ENCODE peak calls at places on chromosomes 2 and 18, in eight cellular contexts. J is ovary; R is CD8-positive, alpha-beta memory T cell; P is aorta; A is right lobe of liver; D is tibial artery; O is HAP-1; Y is left ventricle myocardium inferior. T is an unnamed sample. For H3K27me3, the result is how much of the 10 kb centered on the place peaks cover.

GRCh38 chr2:11103984-11104793 is 51.1 kb upstream of the SLC66A3 start:
- DNase-seq in Y (no peak), J (no peak), O (no peak), A (no peak), P (no peak), R (no peak), D (no peak), T (no peak)

GRCh38 chr2:98772531-98772930 is 41.6 kb upstream of the MGAT4A start:
- DNase-seq in A (no peak), O (no peak), P (no peak), R (no peak), J (no peak), D (no peak), Y (no peak), T (no peak)

GRCh38 chr18:30915336-30915988 is 127.1 kb downstream of the DSC3 start:
- DNase-seq in Y (no peak), P (no peak), D (no peak), A (no peak), J (no peak), R (no peak), O (no peak), T (no peak)

GRCh38 chr2:241412144-241412543 is 56.1 kb downstream of the FARP2 start:
- DNase-seq in O (no peak), A (no peak), P (no peak), J (no peak), R (no peak), D (no peak), Y (no peak), T (peak)

GRCh38 chr2:176159678-176160250 is 2.7 kb downstream of the HOXD3 start:
- DNase-seq in A (no peak), Y (no peak), J (no peak), O (no peak), D (no peak), R (no peak), P (peak), T (no peak)

GRCh38 chr2:209368406-209368805 is 55.4 kb upstream of the MAP2 start:
- DNase-seq in R (no peak), J (no peak), P (no peak), D (no peak), O (no peak), A (no peak), Y (no peak), T (no peak)

GRCh38 chr2:65678779-65679394 is 246.5 kb upstream of the SPRED2 start:
- DNase-seq in O (no peak), D (no peak), R (no peak), Y (no peak), J (no peak), P (no peak), A (no peak), T (peak)

GRCh38 chr2:26816893-26817292 is 31.0 kb downstream of the CENPA start:
- DNase-seq in D (no peak), O (no peak), P (no peak), R (no peak), A (no peak), J (no peak), Y (no peak), T (no peak)

GRCh38 chr2:241868661-241869081 is 858 bp upstream of the RTP5 start:
- DNase-seq in D (no peak), R (no peak), P (no peak), J (no peak), O (no peak), A (no peak), Y (peak), T (no peak)

GRCh38 chr18:1252534-1252933 is 347.9 kb downstream of the ADCYAP1 start:
- DNase-seq in Y (no peak), O (no peak), J (no peak), P (no peak), A (no peak), D (no peak), R (no peak), T (no peak)

GRCh38 chr18:45324489-45325111 is 290.7 kb upstream of the SLC14A2 start:
- DNase-seq in P (peak), Y (peak), D (peak), R (no peak), A (peak), O (peak), J (peak), T (peak)

GRCh38 chr2:31476511-31477171 is 62.1 kb upstream of the XDH start:
- DNase-seq in O (no peak), Y (no peak), P (no peak), J (no peak), A (no peak), D (no peak), R (no peak), T (peak)

GRCh38 chr18:11950824-11951223 is 30.5 kb upstream of the IMPA2 start:
- DNase-seq in Y (no peak), O (no peak), P (no peak), J (no peak), A (no peak), D (no peak), R (no peak), T (no peak)

GRCh38 chr18:11948852-11949523 is 32.3 kb upstream of the IMPA2 start:
- DNase-seq in D (no peak), Y (no peak), O (no peak), J (no peak), R (no peak), A (no peak), P (peak), T (peak)

GRCh38 chr18:11944786-11945185 is 36.5 kb upstream of the IMPA2 start:
- DNase-seq in Y (no peak), R (no peak), J (no peak), O (no peak), A (no peak), P (peak), D (no peak), T (no peak)

GRCh38 chr18:11947214-11948119 is 33.8 kb upstream of the IMPA2 start:
- DNase-seq in P (peak), Y (peak), J (peak), A (peak), D (peak), R (peak), O (peak), T (peak)

DNA sequence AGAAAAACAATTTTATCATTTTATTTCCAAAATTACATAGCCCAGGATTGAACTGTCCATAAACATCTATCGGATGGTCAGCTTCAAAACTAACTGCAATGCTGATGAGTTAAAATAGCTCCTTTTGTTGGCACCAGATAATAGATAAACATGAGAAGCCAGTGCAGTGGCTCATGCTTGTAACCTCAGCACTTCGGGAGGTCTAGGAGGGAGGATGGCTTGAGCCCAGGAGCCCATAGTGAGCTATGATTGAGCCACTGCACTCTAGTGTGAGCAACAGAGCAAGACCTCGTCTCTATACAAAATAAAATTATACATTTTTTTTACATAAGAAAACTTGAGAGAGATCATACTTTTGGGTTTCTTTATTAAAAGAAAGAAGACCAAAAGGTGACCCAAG is 34.6 kb upstream of the IMPA2 start:
- DNase-seq in Y (no peak), P (peak), J (no peak), R (no peak), A (no peak), O (peak), D (peak), T (peak)
- H3K4me3 ChIP-seq in Y (peak), P (no peak), J (peak), R (no peak), A (peak), O (peak), D (peak), T (peak)

GRCh38 chr2:3172265-3172935 is 205.2 kb downstream of the EIPR1 start:
- DNase-seq in Y (no peak), P (no peak), A (no peak), R (no peak), D (peak), O (no peak), J (no peak), T (no peak)

GRCh38 chr2:3173031-3173430 is 204.6 kb downstream of the EIPR1 start:
- DNase-seq in Y (no peak), O (no peak), J (no peak), P (no peak), R (no peak), D (peak), A (no peak), T (no peak)

GRCh38 chr2:3169106-3169870 is 208.3 kb downstream of the EIPR1 start:
- DNase-seq in R (no peak), A (no peak), O (no peak), J (no peak), D (peak), Y (no peak), P (no peak), T (peak)

GRCh38 chr2:3170792-3171455 is 206.7 kb downstream of the EIPR1 start:
- DNase-seq in A (no peak), J (no peak), O (no peak), D (peak), R (no peak), Y (no peak), P (no peak), T (no peak)

DNA sequence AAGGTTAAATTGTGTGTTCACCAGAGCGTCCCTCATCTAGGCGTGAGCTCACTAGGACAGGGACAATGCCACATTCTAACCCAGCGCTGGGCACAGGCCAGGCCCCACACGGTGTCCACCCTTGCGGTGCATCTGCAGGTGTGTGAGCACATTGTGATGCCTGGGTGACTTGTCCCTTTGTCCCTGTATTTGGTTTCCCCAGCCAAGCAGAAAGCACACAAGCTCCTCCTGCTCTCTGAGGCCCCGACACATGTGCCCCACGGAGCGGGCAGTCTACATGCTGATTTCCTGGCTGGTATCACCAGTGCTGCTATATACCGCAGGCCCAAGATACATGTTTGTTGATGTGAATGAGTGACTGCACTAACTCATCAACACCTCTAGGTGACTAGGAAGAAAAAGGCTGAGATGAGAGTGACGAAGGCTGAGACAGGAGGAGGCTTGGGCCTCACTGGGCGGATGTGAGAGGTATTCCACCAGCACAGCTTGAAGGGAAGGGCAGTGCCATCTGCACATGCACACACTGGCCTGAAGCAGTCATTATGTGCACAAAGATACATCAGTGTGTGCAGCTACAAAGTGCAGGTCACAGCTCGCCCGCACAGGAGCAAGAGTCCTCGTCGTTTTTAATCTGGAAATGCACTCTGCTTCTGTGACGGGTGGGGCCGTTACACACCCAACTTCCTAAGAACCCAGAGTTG is 205.9 kb downstream of the EIPR1 start:
- DNase-seq in J (no peak), O (no peak), P (no peak), Y (no peak), A (no peak), D (peak), R (no peak), T (no peak)
- H3K27me3 ChIP-seq in J (under half), O (under half), P (under half), Y (under half), A (under half), D (under half), R (under half), T (under half)

GRCh38 chr2:54109848-54110247 is 5.6 kb upstream of the ACYP2 start:
- DNase-seq in J (no peak), P (no peak), A (no peak), D (no peak), Y (no peak), O (no peak), R (no peak), T (no peak)

GRCh38 chr2:54115284-54116137 is at the start of gene ACYP2:
- DNase-seq in P (peak), R (peak), D (peak), Y (peak), O (peak), J (peak), A (peak), T (peak)

DNA sequence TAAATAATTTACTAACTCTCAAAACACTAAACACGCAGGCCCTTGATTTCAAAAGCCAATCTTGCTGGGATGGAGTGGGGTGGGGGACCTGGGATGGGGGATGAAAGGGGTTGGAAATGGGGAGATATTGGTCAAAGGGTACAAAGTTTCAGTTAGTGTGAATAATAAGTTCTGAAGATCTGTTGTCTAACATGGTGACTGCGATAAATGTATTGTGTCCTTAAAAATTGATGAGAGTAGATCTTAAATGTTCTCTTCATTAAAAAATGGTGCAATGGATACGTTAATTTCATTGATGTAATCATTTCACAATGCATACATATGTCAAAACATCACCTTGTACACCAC is 505 bp upstream of the ACYP2 start:
- DNase-seq in P (no peak), R (no peak), D (no peak), A (no peak), O (no peak), Y (no peak), J (no peak), T (no peak)
- H3K4me3 ChIP-seq in P (peak), R (peak), D (peak), A (peak), O (peak), Y (peak), J (peak), T (peak)

GRCh38 chr2:41994177-41994576 is 53.6 kb upstream of the PKDCC start:
- DNase-seq in Y (no peak), O (no peak), R (no peak), P (no peak), A (no peak), D (no peak), J (no peak), T (peak)

GRCh38 chr2:41994661-41995060 is 53.2 kb upstream of the PKDCC start:
- DNase-seq in P (no peak), R (no peak), D (peak), Y (no peak), A (no peak), J (no peak), O (no peak), T (no peak)

GRCh38 chr2:41992700-41993070 is 55.1 kb upstream of the PKDCC start:
- DNase-seq in J (no peak), A (no peak), D (no peak), Y (no peak), P (no peak), R (no peak), O (no peak), T (no peak)

GRCh38 chr2:41992056-41992699 is 55.6 kb upstream of the PKDCC start:
- DNase-seq in J (no peak), A (no peak), R (no peak), D (no peak), O (no peak), Y (no peak), P (no peak), T (no peak)

GRCh38 chr2:41993086-41993812 is 54.6 kb upstream of the PKDCC start:
- DNase-seq in O (no peak), R (no peak), A (no peak), J (no peak), D (no peak), Y (no peak), P (no peak), T (no peak)
- H3K27me3 ChIP-seq in O (under half), R (under half), A (under half), J (under half), D (under half), Y (under half), P (under half), T (under half)

DNA sequence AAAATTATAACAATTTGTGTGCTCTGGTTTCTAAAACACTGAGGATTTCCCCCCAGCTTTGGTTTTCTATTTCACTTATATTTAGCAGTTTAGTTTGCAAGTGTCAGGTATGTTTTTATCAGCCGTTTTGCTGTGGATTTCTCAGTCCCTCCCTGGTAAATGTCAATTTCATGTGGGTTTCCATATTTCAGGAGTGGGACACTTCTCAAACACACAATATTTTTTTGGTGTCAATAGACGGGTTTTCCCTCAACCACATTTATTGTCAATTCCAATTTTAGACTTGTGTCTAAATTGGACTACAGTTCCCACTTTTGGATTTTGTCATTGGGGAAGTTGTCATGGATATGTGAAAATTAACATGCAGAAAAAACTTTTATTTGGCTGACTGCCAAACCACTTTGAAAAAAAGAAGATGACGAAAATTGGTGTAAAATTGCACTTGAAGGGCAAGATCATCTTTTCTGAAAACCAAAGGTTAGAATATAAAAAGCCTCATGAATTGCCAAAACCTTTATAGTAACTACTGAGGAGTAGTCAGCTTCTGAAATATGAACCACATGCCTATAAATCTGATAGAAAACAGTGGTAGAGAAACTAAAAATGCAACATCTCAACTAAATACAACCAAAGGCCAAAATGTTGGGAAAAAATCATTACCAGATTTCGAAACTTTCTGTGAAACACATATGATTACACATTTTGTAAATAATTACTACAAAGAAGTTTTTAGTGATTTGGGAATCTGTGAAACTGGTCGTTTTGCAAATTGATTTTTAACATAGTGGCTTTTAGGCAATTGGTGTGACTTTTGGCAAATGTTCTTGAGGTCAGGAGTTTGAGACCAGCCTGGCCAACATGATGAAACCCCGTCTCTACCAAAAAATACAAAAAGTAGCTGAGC is 106.3 kb downstream of the BCL2L11 start:
- DNase-seq in A (no peak), O (no peak), P (no peak), D (no peak), Y (no peak), J (no peak), R (no peak), T (peak)
- H3K4me3 ChIP-seq in A (no peak), O (no peak), P (no peak), D (no peak), Y (no peak), J (no peak), R (no peak), T (no peak)

DNA sequence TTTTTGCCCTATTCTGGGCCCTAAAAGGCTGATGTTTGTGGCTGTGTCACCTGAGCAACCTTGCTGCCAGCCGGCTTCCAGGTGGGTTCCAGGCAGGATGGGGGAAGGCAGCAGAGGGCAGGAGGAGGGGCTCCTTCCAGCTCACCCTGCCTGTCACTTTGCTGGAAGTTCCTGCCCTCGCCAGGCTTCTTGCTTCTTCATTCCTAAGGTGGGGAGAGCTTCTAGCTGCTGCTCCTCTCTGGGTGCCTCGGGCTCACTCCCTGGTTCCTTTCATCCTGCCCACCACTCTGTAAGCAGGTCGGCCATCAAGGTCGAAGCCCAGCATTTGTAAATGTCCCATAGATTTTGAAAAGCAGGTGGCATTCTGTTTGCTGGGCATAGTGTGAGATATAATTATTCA is 249.4 kb upstream of the HS6ST1 start:
- DNase-seq in R (no peak), O (no peak), J (no peak), Y (no peak), D (no peak), A (no peak), P (no peak), T (no peak)
- H3K27me3 ChIP-seq in R (under half), O (under half), J (under half), Y (under half), D (under half), A (under half), P (under half), T (under half)

GRCh38 chr2:105396254-105397024 is 2.4 kb downstream of the FHL2 start:
- DNase-seq in A (peak), O (peak), R (no peak), Y (no peak), D (peak), J (no peak), P (peak), T (peak)
- H3K4me3 ChIP-seq in A (peak), O (peak), R (no peak), Y (no peak), D (peak), J (peak), P (no peak), T (peak)

GRCh38 chr18:37567061-37567993 is 1.7 kb upstream of the CELF4 start:
- DNase-seq in O (no peak), P (no peak), R (no peak), A (no peak), J (no peak), D (no peak), Y (no peak), T (peak)
- H3K27me3 ChIP-seq in O (under half), P (under half), R (under half), A (under half), J (under half), D (under half), Y (half or more), T (under half)

DNA sequence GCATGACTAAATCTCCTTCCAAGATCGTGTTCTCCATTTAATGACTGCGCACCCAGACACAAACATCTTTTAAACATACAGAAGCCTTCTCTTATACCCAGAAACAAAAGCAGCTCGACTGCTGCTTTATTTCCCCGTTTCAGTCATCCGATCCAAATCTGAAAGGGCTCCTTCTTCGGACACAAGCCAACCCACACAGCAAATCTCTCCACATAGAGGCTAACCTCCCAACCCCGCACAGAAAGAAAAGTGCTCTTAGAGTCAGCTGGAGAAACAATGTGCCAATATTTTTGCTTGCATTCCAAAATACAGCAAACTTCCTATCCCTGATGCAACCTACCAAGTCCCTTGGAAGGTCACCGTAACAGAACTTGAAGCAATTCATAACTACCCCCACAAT is 29.1 kb downstream of the GAREM1 start:
- DNase-seq in P (no peak), Y (no peak), O (no peak), A (no peak), J (no peak), R (no peak), D (no peak), T (no peak)
- H3K4me3 ChIP-seq in P (peak), Y (peak), O (no peak), A (no peak), J (no peak), R (no peak), D (peak), T (peak)

GRCh38 chr2:231032575-231033140 is 4.7 kb upstream of the C2orf72 start:
- DNase-seq in D (no peak), A (no peak), P (no peak), R (no peak), Y (no peak), O (no peak), J (no peak), T (no peak)

GRCh38 chr2:231036131-231036530 is 1.2 kb upstream of the C2orf72 start:
- DNase-seq in Y (no peak), A (no peak), P (no peak), D (no peak), R (no peak), J (no peak), O (no peak), T (no peak)

GRCh38 chr2:231034291-231034882 is 2.9 kb upstream of the C2orf72 start:
- DNase-seq in R (no peak), O (no peak), D (no peak), J (no peak), Y (no peak), A (no peak), P (no peak), T (no peak)

GRCh38 chr2:231030725-231031124 is 6.6 kb upstream of the C2orf72 start:
- DNase-seq in O (no peak), Y (no peak), P (no peak), A (no peak), D (no peak), R (no peak), J (no peak), T (no peak)

GRCh38 chr2:231033147-231034132 is 3.9 kb upstream of the C2orf72 start:
- DNase-seq in J (no peak), P (no peak), O (no peak), D (no peak), Y (no peak), A (no peak), R (no peak), T (no peak)
- H3K27me3 ChIP-seq in J (under half), P (under half), O (under half), D (under half), Y (half or more), A (under half), R (under half), T (half or more)